ENCODE peak calls at places on chromosomes 4 and X, in eight cellular contexts. L is HEK293T; V is GM03348; G is pancreas; M is kidney; K is H9; I is activated T-helper 1 cell treated with anti-CD3 and anti-CD28 coated beads, Interleukin-2, amount 50 U/mL, for 16 hours; W is amniotic epithelial cell. Y is an unnamed sample.

GRCh38 chr4:8662776-8663175 is 70.2 kb downstream of the CPZ start:
- DNase-seq in L (no peak), V (no peak), G (no peak), M (no peak), K (no peak), I (no peak), W (no peak), Y (no peak)

GRCh38 chr4:85760521-85760920 is 285.6 kb downstream of the ARHGAP24 start:
- DNase-seq in L (no peak), V (no peak), G (no peak), M (no peak), K (no peak), I (no peak), W (no peak), Y (no peak)

GRCh38 chr4:8433181-8433580 is 7.3 kb downstream of the ACOX3 start:
- DNase-seq in L (no peak), V (no peak), G (no peak), M (no peak), K (no peak), I (no peak), W (peak; percentile 68), Y (peak; percentile 50)

GRCh38 chrX:10679387-10679786 is 59.0 kb upstream of the MID1 start:
- DNase-seq in L (no peak), V (no peak), G (no peak), M (no peak), K (no peak), I (no peak), W (no peak), Y (no peak)

GRCh38 chr4:76276813-76277212 is 25.3 kb downstream of the FAM47E start:
- DNase-seq in L (no peak), V (no peak), G (no peak), M (no peak), K (no peak), I (no peak), W (no peak), Y (no peak)

GRCh38 chrX:54178100-54178940 is 4.7 kb downstream of the FAM120C start:
- DNase-seq in L (no peak), V (peak; percentile 38), G (no peak), M (no peak), K (no peak), I (no peak), W (peak; percentile 76), Y (no peak)

GRCh38 chr4:37793562-37793961 is 32.9 kb upstream of the PGM2 start:
- DNase-seq in L (no peak), V (peak; percentile 35), G (no peak), M (no peak), K (no peak), I (no peak), W (peak; percentile 14), Y (peak; percentile 6)

GRCh38 chr4:28565434-28565833 is 1704.8 kb downstream of the STIM2 start:
- DNase-seq in L (no peak), V (peak; percentile 37), G (no peak), M (no peak), K (no peak), I (no peak), W (no peak), Y (no peak)

GRCh38 chr4:36414248-36414647 is 132.8 kb downstream of the DTHD1 start:
- DNase-seq in L (no peak), V (no peak), G (no peak), M (no peak), K (no peak), I (no peak), W (no peak), Y (no peak)

GRCh38 chr4:53905935-53906377 is 158.4 kb downstream of the CHIC2 start:
- DNase-seq in L (peak; percentile 33), V (peak; percentile 58), G (peak; percentile 18), M (no peak), K (peak; percentile 65), I (no peak), W (peak; percentile 88), Y (peak; percentile 43)

GRCh38 chr4:13246107-13246506 is 238.0 kb downstream of the RAB28 start:
- DNase-seq in L (no peak), V (no peak), G (no peak), M (no peak), K (no peak), I (no peak), W (no peak), Y (no peak)

GRCh38 chr4:132642196-132642817 is 506.8 kb upstream of the PCDH10 start:
- DNase-seq in L (peak; percentile 55), V (no peak), G (no peak), M (no peak), K (peak; percentile 55), I (no peak), W (peak; percentile 52), Y (no peak)

GRCh38 chrX:120824021-120824420 is 51.6 kb downstream of the CT47B1 start:
- DNase-seq in L (no peak), V (no peak), G (no peak), M (no peak), K (no peak), I (no peak), W (no peak), Y (no peak)

GRCh38 chr4:47930971-47931804 is 16.8 kb upstream of the NFXL1 start:
- DNase-seq in L (no peak), V (peak; percentile 24), G (peak; percentile 12), M (no peak), K (no peak), I (no peak), W (peak; percentile 34), Y (peak; percentile 56)

GRCh38 chr4:75557696-75558095 is 1.8 kb downstream of the ODAPH start:
- DNase-seq in L (no peak), V (no peak), G (no peak), M (no peak), K (no peak), I (no peak), W (no peak), Y (no peak)

GRCh38 chrX:40173662-40174593 is 76.2 kb upstream of the BCOR start:
- DNase-seq in L (no peak), V (no peak), G (peak; percentile 37), M (no peak), K (peak; percentile 68), I (no peak), W (peak; percentile 62), Y (peak; percentile 78)

GRCh38 chr4:121096629-121097028 is 24.3 kb upstream of the NDNF start:
- DNase-seq in L (peak; percentile 9), V (peak; percentile 54), G (no peak), M (no peak), K (no peak), I (no peak), W (peak; percentile 52), Y (no peak)